ENCODE peak calls at places on chromosome X, in seven cellular contexts. J is iris pigment epithelial cell; T is activated naive CD4-positive, alpha-beta T cell; L is uterus; Q is astrocyte of the spinal cord; V is Caco-2; Y is lower lobe of right lung. P is an unnamed sample.

GRCh38 chrX:18873189-18873791 is 110.6 kb downstream of the PHKA2 start:
- DNase-seq in J (peak; percentile 70), T (no peak), L (peak; percentile 75), Q (peak; percentile 78), V (no peak), Y (no peak), P (no peak)

GRCh38 chrX:16005899-16006298 is 117.5 kb upstream of the GRPR start:
- DNase-seq in J (no peak), T (no peak), L (no peak), Q (no peak), V (no peak), Y (no peak), P (no peak)

GRCh38 chrX:119093991-119094741 is 21.4 kb downstream of the CT47C1 start:
- DNase-seq in J (peak; percentile 39), T (no peak), L (no peak), Q (peak; percentile 3), V (no peak), Y (no peak), P (no peak)

GRCh38 chrX:113009837-113010236 is 169.2 kb upstream of the AMOT start:
- DNase-seq in J (no peak), T (no peak), L (no peak), Q (no peak), V (no peak), Y (no peak), P (no peak)

GRCh38 chrX:103635436-103635835 is 6.7 kb downstream of the TCEAL1 start:
- DNase-seq in J (no peak), T (no peak), L (no peak), Q (no peak), V (no peak), Y (no peak), P (no peak)

GRCh38 chrX:42746606-42747005 is 31.4 kb downstream of the PPP1R2C start:
- DNase-seq in J (peak; percentile 79), T (no peak), L (no peak), Q (peak; percentile 38), V (no peak), Y (no peak), P (no peak)

GRCh38 chrX:68045008-68045577 is 388.2 kb downstream of the OPHN1 start:
- DNase-seq in J (peak; percentile 8), T (no peak), L (no peak), Q (peak; percentile 9), V (no peak), Y (no peak), P (no peak)

GRCh38 chrX:46838482-46838857 is 1.6 kb downstream of the RP2 start:
- DNase-seq in J (peak; percentile 22), T (no peak), L (no peak), Q (no peak), V (no peak), Y (no peak), P (no peak)

GRCh38 chrX:152926279-152926678 is 28.4 kb downstream of the ZNF185 start:
- DNase-seq in J (peak; percentile 54), T (no peak), L (peak; percentile 81), Q (peak; percentile 69), V (peak; percentile 59), Y (no peak), P (no peak)

GRCh38 chrX:106612403-106612789 is 618 bp downstream of the RADX start:
- DNase-seq in J (no peak), T (no peak), L (no peak), Q (peak; percentile 12), V (no peak), Y (no peak), P (no peak)

GRCh38 chrX:40109288-40110008 is 11.7 kb upstream of the BCOR start:
- DNase-seq in J (peak; percentile 56), T (no peak), L (peak; percentile 80), Q (peak; percentile 69), V (no peak), Y (peak; percentile 73), P (peak; percentile 82)

GRCh38 chrX:155899366-155899765 is 18.2 kb downstream of the VAMP7 start:
- DNase-seq in J (peak; percentile 10), T (no peak), L (no peak), Q (no peak), V (no peak), Y (no peak), P (no peak)

GRCh38 chrX:120365320-120365719 is 3.4 kb downstream of the ATP1B4 start:
- DNase-seq in J (peak; percentile 8), T (peak; percentile 13), L (no peak), Q (no peak), V (peak; percentile 30), Y (peak; percentile 51), P (peak; percentile 69)

GRCh38 chrX:861335-861890 is 230.8 kb downstream of the SHOX start:
- DNase-seq in J (peak; percentile 19), T (no peak), L (no peak), Q (no peak), V (no peak), Y (no peak), P (no peak)

GRCh38 chrX:17674611-17675010 is 62.7 kb upstream of the SCML1 start:
- DNase-seq in J (no peak), T (no peak), L (no peak), Q (peak; percentile 5), V (no peak), Y (no peak), P (no peak)

GRCh38 chrX:40871385-40872082 is 136.2 kb upstream of the MED14 start:
- DNase-seq in J (peak; percentile 47), T (no peak), L (no peak), Q (peak; percentile 50), V (no peak), Y (no peak), P (no peak)

GRCh38 chrX:133542476-133542875 is 127.2 kb upstream of the GPC4 start:
- DNase-seq in J (no peak), T (no peak), L (no peak), Q (no peak), V (no peak), Y (no peak), P (no peak)

GRCh38 chrX:136166221-136166855 is 19.0 kb downstream of the FHL1 start:
- DNase-seq in J (peak; percentile 58), T (no peak), L (peak; percentile 39), Q (peak; percentile 40), V (no peak), Y (no peak), P (no peak)

GRCh38 chrX:151793886-151794285 is 59.3 kb downstream of the CNGA2 start:
- DNase-seq in J (no peak), T (no peak), L (no peak), Q (no peak), V (no peak), Y (no peak), P (no peak)

GRCh38 chrX:30039768-30040167 is 175.6 kb upstream of the MAGEB2 start:
- DNase-seq in J (peak; percentile 77), T (no peak), L (no peak), Q (peak; percentile 2), V (no peak), Y (no peak), P (no peak)

GRCh38 chrX:51894697-51895336 is 1.4 kb downstream of the MAGED1 start:
- DNase-seq in J (peak; percentile 28), T (no peak), L (peak; percentile 34), Q (peak; percentile 31), V (no peak), Y (no peak), P (peak; percentile 53)

GRCh38 chrX:145506225-145506624 is 258.9 kb downstream of the SPANXN1 start:
- DNase-seq in J (no peak), T (no peak), L (no peak), Q (no peak), V (no peak), Y (no peak), P (no peak)

GRCh38 chrX:153967536-153968214 is 3.9 kb downstream of the HCFC1 start:
- DNase-seq in J (no peak), T (no peak), L (no peak), Q (no peak), V (no peak), Y (no peak), P (no peak)

GRCh38 chrX:153423652-153424051 is 12.4 kb downstream of the ZFP92 start:
- DNase-seq in J (no peak), T (no peak), L (no peak), Q (no peak), V (no peak), Y (peak; percentile 66), P (peak; percentile 79)

GRCh38 chrX:106391284-106391852 is 220.4 kb upstream of the RADX start:
- DNase-seq in J (no peak), T (no peak), L (no peak), Q (peak; percentile 25), V (no peak), Y (no peak), P (no peak)

GRCh38 chrX:114134465-114134864 is 449.4 kb upstream of the HTR2C start:
- DNase-seq in J (peak; percentile 0), T (no peak), L (no peak), Q (no peak), V (no peak), Y (no peak), P (no peak)

GRCh38 chrX:57905141-57905540 is 5.1 kb downstream of the ZXDA start:
- DNase-seq in J (peak; percentile 39), T (no peak), L (no peak), Q (no peak), V (no peak), Y (no peak), P (no peak)

GRCh38 chrX:30590368-30590767 is 12.8 kb upstream of the TASL start:
- DNase-seq in J (no peak), T (no peak), L (no peak), Q (no peak), V (no peak), Y (no peak), P (no peak)

GRCh38 chrX:153469811-153470410 is 465 bp downstream of the HAUS7 start:
- DNase-seq in J (peak; percentile 31), T (no peak), L (no peak), Q (peak; percentile 13), V (no peak), Y (no peak), P (no peak)

GRCh38 chrX:119118780-119119395 is 8.7 kb downstream of the KIAA1210 start:
- DNase-seq in J (peak; percentile 49), T (peak; percentile 11), L (peak; percentile 30), Q (peak; percentile 33), V (peak; percentile 42), Y (peak; percentile 45), P (no peak)

GRCh38 chrX:44143061-44143602 is 169.9 kb upstream of the NDP start:
- DNase-seq in J (no peak), T (no peak), L (no peak), Q (no peak), V (no peak), Y (no peak), P (no peak)

GRCh38 chrX:77561372-77561771 is 114.2 kb downstream of the FGF16 start:
- DNase-seq in J (peak; percentile 12), T (no peak), L (no peak), Q (no peak), V (no peak), Y (no peak), P (no peak)

GRCh38 chrX:7156879-7157278 is 8.9 kb upstream of the PUDP start:
- DNase-seq in J (no peak), T (no peak), L (no peak), Q (no peak), V (no peak), Y (no peak), P (no peak)

GRCh38 chrX:43940811-43941210 is 32.4 kb downstream of the NDP start:
- DNase-seq in J (peak; percentile 54), T (no peak), L (no peak), Q (peak; percentile 54), V (no peak), Y (no peak), P (no peak)

GRCh38 chrX:19514791-19515614 is at the start of gene MAP3K15:
- DNase-seq in J (peak; percentile 4), T (no peak), L (no peak), Q (no peak), V (no peak), Y (peak; percentile 59), P (peak; percentile 72)